ENCODE peak calls at places on chromosomes 12 and 14, in nine cellular contexts. E is NCI-H510A; D is stimulated activated CD8-positive, alpha-beta memory T cell treated with anti-CD3 and anti-CD28 coated beads, Interleukin-12 subunit alpha, Interleukin-12 subunit beta, amount 100 ng/mL, for 1 hour; U is foreskin fibroblast; B is NCI-H1105; C is mucosa of descending colon; Q is GDM1; P is tibial artery; R is right lobe of liver. J is an unnamed sample.

GRCh38 chr12:59737725-59738463 is 142.1 kb downstream of the SLC16A7 start:
- DNase-seq in E (no peak), D (no peak), U (peak), B (no peak), C (no peak), Q (no peak), P (no peak), R (no peak), J (no peak)

GRCh38 chr12:52417742-52418141 is 11.6 kb upstream of the KRT82 start:
- DNase-seq in E (peak), D (no peak), U (no peak), B (peak), C (no peak), Q (no peak), P (no peak), R (no peak), J (no peak)

GRCh38 chr12:70724444-70724843 is 87.2 kb upstream of the PTPRB start:
- DNase-seq in E (no peak), D (no peak), U (no peak), B (no peak), C (no peak), Q (no peak), P (no peak), R (no peak), J (no peak)

GRCh38 chr14:88995437-88996198 is 171.2 kb downstream of the TTC8 start:
- DNase-seq in E (no peak), D (no peak), U (peak), B (no peak), C (no peak), Q (no peak), P (no peak), R (no peak), J (peak)

GRCh38 chr12:112992541-112993398 is 14.5 kb downstream of the OAS2 start:
- DNase-seq in E (peak), D (no peak), U (peak), B (no peak), C (no peak), Q (peak), P (no peak), R (no peak), J (peak)

GRCh38 chr14:68392393-68393085 is 400.3 kb downstream of the ZFP36L1 start:
- DNase-seq in E (peak), D (no peak), U (no peak), B (no peak), C (peak), Q (peak), P (peak), R (peak), J (no peak)

GRCh38 chr12:76764856-76765255 is 941 bp downstream of the ZDHHC17 start:
- DNase-seq in E (no peak), D (no peak), U (no peak), B (no peak), C (no peak), Q (no peak), P (no peak), R (no peak), J (no peak)

GRCh38 chr12:28507055-28507454 is 316.8 kb downstream of the CCDC91 start:
- DNase-seq in E (no peak), D (no peak), U (no peak), B (no peak), C (no peak), Q (no peak), P (no peak), R (no peak), J (no peak)

GRCh38 chr12:13952096-13952495 is 29.3 kb downstream of the GRIN2B start:
- DNase-seq in E (no peak), D (no peak), U (no peak), B (no peak), C (no peak), Q (no peak), P (no peak), R (no peak), J (no peak)

J was measured in NCI-H446 treated with DMSO at 0.1 percent for 48 hours.